ENCODE peak calls at places on chromosome 3, in six cellular contexts. J, E, U, R, V and C are unnamed samples. For H3K4me1 and H3K36me3, the result is how much of the 10 kb centered on the place peaks cover.

GRCh38 chr3:94544131-94544530 is 481.3 kb downstream of the NSUN3 start:
- DNase-seq in E (no peak), R (no peak), J (no peak), V (no peak), U (no peak), C (no peak)

GRCh38 chr3:148648685-148649352 is 48.9 kb upstream of the AGTR1 start:
- DNase-seq in U (no peak), E (no peak), V (no peak), R (no peak), J (no peak), C (no peak)

GRCh38 chr3:99625643-99626414 is 12.6 kb upstream of the COL8A1 start:
- DNase-seq in V (no peak), R (no peak), E (no peak), U (no peak), J (no peak), C (no peak)

GRCh38 chr3:4019509-4019908 is 220.3 kb downstream of the LRRN1 start:
- DNase-seq in J (no peak), U (no peak), V (no peak), E (no peak), R (no peak), C (no peak)

GRCh38 chr3:106119691-106120090 is 250.9 kb upstream of the CBLB start:
- DNase-seq in R (no peak), U (no peak), J (no peak), E (no peak), V (no peak), C (no peak)

GRCh38 chr3:138862531-138862923 is 27.8 kb upstream of the PIK3CB start:
- DNase-seq in U (no peak), R (no peak), V (peak), E (no peak), J (peak), C (no peak)

GRCh38 chr3:123951522-123952447 is 9.2 kb downstream of the CCDC14 start:
- DNase-seq in V (no peak), J (no peak), E (no peak), U (no peak), R (no peak), C (no peak)

GRCh38 chr3:72996121-72996472 is 514 bp upstream of the PPP4R2 start:
- DNase-seq in R (peak), V (no peak), E (no peak), J (peak), U (peak), C (peak)

GRCh38 chr3:188052229-188052965 is 101.6 kb upstream of the LPP start:
- DNase-seq in V (no peak), U (peak), J (peak), R (peak), E (no peak), C (peak)
- H3K4me1 ChIP-seq in V (under half), U (under half), J (half or more), R (under half), E (under half), C (under half)

GRCh38 chr3:127676456-127676855 is 3.7 kb downstream of the ABTB1 start:
- DNase-seq in J (peak), V (no peak), R (no peak), U (no peak), E (no peak), C (peak)

GRCh38 chr3:127678611-127679533 is 6.1 kb downstream of the ABTB1 start:
- DNase-seq in V (no peak), E (no peak), R (no peak), J (peak), U (no peak), C (peak)

GRCh38 chr3:127678315-127678599 is 5.5 kb downstream of the ABTB1 start:
- DNase-seq in E (no peak), R (no peak), U (no peak), V (no peak), J (no peak), C (no peak)

GRCh38 chr3:127676921-127677351 is 4.2 kb downstream of the ABTB1 start:
- DNase-seq in U (no peak), E (no peak), R (no peak), J (peak), V (no peak), C (peak)

DNA sequence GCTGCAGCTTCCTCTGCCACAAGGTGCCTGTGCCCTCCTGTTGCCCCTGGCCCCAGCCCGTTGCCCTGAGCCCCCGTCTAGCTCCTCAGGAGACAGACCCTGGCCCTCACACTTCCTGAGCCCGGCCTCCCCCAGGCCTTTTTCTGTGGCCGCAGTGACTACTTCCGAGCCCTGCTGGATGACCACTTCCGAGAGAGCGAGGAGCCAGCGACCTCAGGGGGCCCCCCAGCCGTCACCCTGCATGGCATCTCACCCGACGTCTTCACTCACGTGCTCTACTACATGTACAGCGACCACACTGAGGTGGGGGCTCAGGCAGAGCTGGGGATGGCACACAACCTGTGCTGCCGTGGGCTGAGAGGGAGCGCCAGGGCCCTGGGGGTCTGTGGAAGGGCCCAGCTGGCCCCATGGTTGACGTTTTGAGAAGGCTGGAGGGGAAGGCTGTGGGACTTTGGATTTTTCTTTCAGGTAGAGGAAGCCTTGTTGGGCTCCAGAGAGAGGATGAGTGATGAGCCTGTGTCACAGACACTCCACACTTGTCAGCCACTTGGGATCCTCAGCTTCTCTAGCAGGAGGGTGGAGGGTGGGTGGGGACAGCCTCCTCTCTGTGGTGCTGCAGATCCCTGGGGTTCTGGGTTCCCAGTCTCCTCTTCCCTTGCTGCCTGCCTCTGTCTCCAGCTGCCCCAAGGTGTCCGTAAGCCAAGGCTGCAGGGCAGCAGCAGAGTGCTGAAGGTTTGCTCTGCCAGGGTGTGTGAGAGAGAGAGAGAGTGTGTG is 5.0 kb downstream of the ABTB1 start:
- DNase-seq in R (no peak), J (peak), U (no peak), V (no peak), E (no peak), C (peak)
- H3K36me3 ChIP-seq in R (under half), J (under half), U (under half), V (under half), E (under half), C (under half)

GRCh38 chr3:112373476-112373875 is 40.5 kb downstream of the CD200 start:
- DNase-seq in J (no peak), U (no peak), E (no peak), V (no peak), R (no peak), C (no peak)
- H3K4me3 ChIP-seq in J (no peak), U (no peak), E (no peak), V (no peak), R (no peak), C (no peak)

DNA sequence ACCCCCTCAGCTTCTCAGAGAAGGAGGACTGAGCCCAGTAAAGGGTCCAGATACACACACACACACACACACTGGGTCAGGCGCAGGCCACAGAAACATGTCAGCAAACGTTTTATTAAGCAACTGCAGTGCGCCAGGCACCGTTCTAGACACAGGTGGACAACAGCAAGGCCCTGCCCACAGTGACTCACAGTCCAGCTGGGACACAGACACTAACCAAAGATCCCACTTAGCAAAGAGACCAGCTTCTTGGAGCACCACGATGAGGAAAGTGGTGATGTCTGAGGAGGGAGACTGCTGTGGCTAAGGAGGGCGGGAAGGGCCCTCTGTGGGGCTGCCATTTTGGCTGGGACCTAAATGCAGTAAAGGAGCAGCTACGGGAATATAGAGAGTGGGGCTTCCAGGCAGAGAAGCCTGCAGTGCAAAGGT is 2.8 kb upstream of the VILL start:
- DNase-seq in R (peak), U (peak), J (no peak), E (no peak), V (no peak), C (no peak)
- H3K4me1 ChIP-seq in R (under half), U (under half), J (under half), E (under half), V (under half), C (under half)

GRCh38 chr3:30632521-30632920 is 26.1 kb downstream of the TGFBR2 start:
- DNase-seq in J (no peak), R (no peak), E (no peak), U (no peak), V (no peak), C (no peak)

GRCh38 chr3:30635072-30635471 is 28.7 kb downstream of the TGFBR2 start:
- DNase-seq in U (no peak), R (no peak), V (no peak), J (no peak), E (no peak), C (no peak)

GRCh38 chr3:30632065-30632464 is 25.7 kb downstream of the TGFBR2 start:
- DNase-seq in V (no peak), R (no peak), U (no peak), J (no peak), E (no peak), C (no peak)

GRCh38 chr3:30631237-30631961 is 25.0 kb downstream of the TGFBR2 start:
- DNase-seq in E (peak), V (no peak), R (no peak), U (no peak), J (no peak), C (no peak)

DNA sequence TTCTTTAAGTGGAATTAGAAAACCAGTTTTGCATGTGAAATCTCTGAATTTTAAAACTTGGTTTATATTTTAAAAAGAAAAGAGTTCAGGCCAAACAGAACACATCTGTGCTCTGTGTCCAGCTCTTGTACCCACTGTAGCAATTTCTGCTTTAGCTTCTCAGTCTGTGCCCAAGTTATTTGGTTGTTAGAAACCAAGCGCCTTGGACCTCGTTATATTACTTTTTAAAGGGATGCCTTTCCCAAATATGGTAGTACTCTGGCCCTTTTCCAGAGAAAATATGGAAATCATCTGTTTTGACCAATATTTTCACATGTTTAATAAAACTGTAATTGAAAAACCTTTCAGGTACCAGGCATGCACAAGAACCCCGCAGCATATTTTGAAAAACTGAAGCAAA is 27.3 kb downstream of the TGFBR2 start:
- DNase-seq in J (no peak), R (no peak), V (no peak), E (no peak), U (no peak), C (no peak)
- H3K36me3 ChIP-seq in J (under half), R (under half), V (under half), E (under half), U (under half), C (under half)

GRCh38 chr3:49098429-49098828 is 4.6 kb upstream of the QRICH1 start:
- DNase-seq in J (no peak), V (no peak), U (peak), E (no peak), R (peak), C (peak)

GRCh38 chr3:49098910-49099630 is 5.2 kb upstream of the QRICH1 start:
- DNase-seq in E (no peak), R (no peak), V (no peak), U (peak), J (no peak), C (no peak)

GRCh38 chr3:49093853-49094767 is at the start of gene QRICH1:
- DNase-seq in R (peak), J (peak), U (peak), E (peak), V (peak), C (peak)

DNA sequence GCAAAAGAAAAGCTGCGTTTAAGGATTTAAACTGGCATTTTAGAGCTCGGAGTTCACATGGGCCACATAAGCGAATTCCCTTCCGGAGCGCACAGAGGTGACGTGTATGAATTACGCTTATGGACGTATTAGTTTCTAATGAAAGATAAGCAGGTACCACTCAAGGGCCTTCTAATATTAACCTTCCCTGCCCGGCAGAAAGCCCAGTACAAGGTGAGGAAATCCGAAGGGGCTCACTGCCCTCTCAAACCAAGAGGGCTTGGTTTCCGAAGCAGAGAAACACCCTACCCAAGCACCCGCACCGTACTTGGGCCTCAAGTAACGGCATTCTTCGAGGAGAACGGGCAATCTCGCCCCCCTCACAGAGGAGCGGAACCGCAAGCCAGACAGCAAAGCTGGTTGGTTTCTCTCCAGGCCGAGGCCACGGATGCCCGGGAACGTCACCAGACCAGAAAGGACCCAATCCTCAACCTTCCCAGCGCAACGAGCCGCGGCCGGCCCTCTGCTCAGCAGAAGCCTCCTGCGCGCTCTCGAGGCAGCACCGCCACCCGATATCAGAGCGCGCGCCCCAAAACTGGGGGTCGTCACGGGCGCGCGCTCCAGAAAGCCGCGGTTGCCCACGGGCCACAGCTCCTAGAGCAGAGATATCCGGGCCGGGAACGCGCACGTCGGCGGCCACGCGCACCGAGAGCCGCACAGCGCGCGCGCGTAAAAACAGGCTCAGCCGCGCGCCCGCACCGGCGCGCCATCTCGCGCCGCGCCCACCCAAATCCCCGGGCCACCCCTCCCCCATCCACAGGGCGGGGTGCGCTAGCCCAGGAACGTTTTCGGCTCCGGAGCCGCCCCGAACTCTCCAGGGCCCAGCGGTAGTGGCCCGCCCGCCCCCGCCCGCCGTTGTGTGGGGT is 671 bp downstream of the QRICH1 start:
- DNase-seq in J (peak), R (peak), V (peak), E (peak), U (peak), C (peak)
- H3K4me3 ChIP-seq in J (peak), R (peak), V (peak), E (peak), U (peak), C (peak)